ENCODE peak calls at places on chromosome 13, in six cellular contexts. C is T-helper 2 cell treated with Interferon-gamma antibody and Interleukin-4, amounts not matched to agents 5 μg/mL and 100 μg/mL, for 36 hours; Y is AG09309; J is GM10248; S is stimulated activated CD4-positive, alpha-beta T cell treated with anti-CD3 and anti-CD28 coated beads, Interleukin-4, amount 100 ng/mL, for 24 hours; M is fibroblast of lung. D is an unnamed sample.

GRCh38 chr13:21833921-21834320 is 163.0 kb downstream of the FGF9 start:
- DNase-seq in C (no peak), Y (no peak), J (no peak), S (no peak), M (no peak), D (no peak)

GRCh38 chr13:101211261-101211660 is 205.0 kb downstream of the NALCN start:
- DNase-seq in C (no peak), Y (peak), J (no peak), S (no peak), M (peak), D (no peak)

GRCh38 chr13:26861951-26862350 is 101.4 kb upstream of the GPR12 start:
- DNase-seq in C (no peak), Y (no peak), J (no peak), S (no peak), M (no peak), D (no peak)

GRCh38 chr13:50129923-50130685 is 114.9 kb downstream of the KCNRG start:
- DNase-seq in C (no peak), Y (no peak), J (no peak), S (peak), M (peak), D (no peak)

GRCh38 chr13:37070956-37071355 is 11.5 kb upstream of the SUPT20H start:
- DNase-seq in C (no peak), Y (no peak), J (no peak), S (no peak), M (no peak), D (no peak)

GRCh38 chr13:27967203-27967735 is 1.8 kb downstream of the CDX2 start:
- DNase-seq in C (no peak), Y (no peak), J (peak), S (no peak), M (no peak), D (no peak)

GRCh38 chr13:100530645-100531044 is 57.9 kb downstream of the GGACT start:
- DNase-seq in C (no peak), Y (no peak), J (no peak), S (no peak), M (no peak), D (no peak)

GRCh38 chr13:40440990-40441820 is 225.2 kb downstream of the FOXO1 start:
- DNase-seq in C (no peak), Y (no peak), J (no peak), S (no peak), M (peak), D (no peak)

GRCh38 chr13:113897161-113897560 is 33.3 kb upstream of the GAS6 start:
- DNase-seq in C (peak), Y (peak), J (no peak), S (no peak), M (peak), D (no peak)

GRCh38 chr13:109874921-109875454 is 88.6 kb upstream of the IRS2 start:
- DNase-seq in C (no peak), Y (peak), J (no peak), S (no peak), M (peak), D (no peak)

GRCh38 chr13:74556002-74556551 is 421.9 kb upstream of the KLF12 start:
- DNase-seq in C (no peak), Y (no peak), J (no peak), S (no peak), M (no peak), D (no peak)

GRCh38 chr13:61950828-61951227 is 535.2 kb upstream of the PCDH20 start:
- DNase-seq in C (no peak), Y (no peak), J (no peak), S (no peak), M (no peak), D (no peak)

GRCh38 chr13:58619396-58620113 is 988.0 kb downstream of the PCDH17 start:
- DNase-seq in C (no peak), Y (no peak), J (no peak), S (no peak), M (no peak), D (no peak)

GRCh38 chr13:35557475-35557874 is 81.0 kb upstream of the MAB21L1 start:
- DNase-seq in C (no peak), Y (no peak), J (no peak), S (no peak), M (no peak), D (no peak)

GRCh38 chr13:113220141-113220598 is 10.8 kb downstream of the CUL4A start:
- DNase-seq in C (no peak), Y (no peak), J (no peak), S (no peak), M (no peak), D (peak)

GRCh38 chr13:110412132-110412912 is 105.2 kb downstream of the COL4A2 start:
- DNase-seq in C (peak), Y (peak), J (peak), S (peak), M (peak), D (peak)

GRCh38 chr13:76993021-76993420 is 1.1 kb downstream of the CLN5 start:
- DNase-seq in C (no peak), Y (no peak), J (no peak), S (no peak), M (no peak), D (no peak)

GRCh38 chr13:113116206-113116800 is 6.3 kb upstream of the F10 start:
- DNase-seq in C (no peak), Y (no peak), J (no peak), S (no peak), M (no peak), D (peak)

GRCh38 chr13:50626031-50626643 is 217.4 kb downstream of the DLEU7 start:
- DNase-seq in C (no peak), Y (peak), J (no peak), S (no peak), M (peak), D (no peak)

GRCh38 chr13:73661687-73662425 is 472.3 kb downstream of the KLF12 start:
- DNase-seq in C (no peak), Y (no peak), J (no peak), S (no peak), M (no peak), D (no peak)

GRCh38 chr13:40994581-40995230 is 24.4 kb downstream of the ELF1 start:
- DNase-seq in C (no peak), Y (no peak), J (peak), S (no peak), M (no peak), D (no peak)

GRCh38 chr13:41652735-41653361 is 195.5 kb downstream of the RGCC start:
- DNase-seq in C (no peak), Y (no peak), J (peak), S (peak), M (peak), D (no peak)

GRCh38 chr13:91174886-91175501 is 172.5 kb upstream of the MIR17HG start:
- DNase-seq in C (no peak), Y (no peak), J (no peak), S (no peak), M (no peak), D (peak)

GRCh38 chr13:43360911-43361605 is 337.7 kb downstream of the DNAJC15 start:
- DNase-seq in C (no peak), Y (no peak), J (no peak), S (no peak), M (no peak), D (no peak)

GRCh38 chr13:94413545-94413944 is 65.9 kb downstream of the DCT start:
- DNase-seq in C (no peak), Y (no peak), J (no peak), S (no peak), M (no peak), D (no peak)

GRCh38 chr13:25253702-25254101 is 33.6 kb downstream of the MTMR6 start:
- DNase-seq in C (no peak), Y (no peak), J (no peak), S (no peak), M (no peak), D (no peak)

GRCh38 chr13:110680852-110681251 is 25.1 kb downstream of the CARS2 start:
- DNase-seq in C (no peak), Y (no peak), J (peak), S (no peak), M (peak), D (no peak)

D was measured in left lung.